ENCODE peak calls at places on chromosomes 5 and 9, in ten cellular contexts. B, C, I, Y, T, J, S, R, D and K are unnamed samples.

GRCh38 chr5:80275347-80275746 is 19.5 kb upstream of the SERINC5 start:
- DNase-seq in B (peak), C (no peak), I (peak), Y (no peak), T (no peak), J (no peak), S (no peak), R (peak), D (no peak), K (peak)

GRCh38 chr5:125120012-125120411 is 373.6 kb upstream of the ZNF608 start:
- DNase-seq in B (no peak), C (no peak), I (no peak), Y (no peak), T (no peak), J (no peak), S (no peak), R (no peak), D (no peak), K (no peak)

GRCh38 chr5:157893611-157894010 is 34.7 kb upstream of the CLINT1 start:
- DNase-seq in B (no peak), C (no peak), I (no peak), Y (no peak), T (no peak), J (no peak), S (no peak), R (no peak), D (no peak), K (no peak)

GRCh38 chr5:159547466-159548195 is 217.3 kb upstream of the IL12B start:
- DNase-seq in B (no peak), C (no peak), I (no peak), Y (no peak), T (no peak), J (no peak), S (no peak), R (no peak), D (no peak), K (no peak)

GRCh38 chr9:92026206-92027002 is 76.4 kb upstream of the ROR2 start:
- DNase-seq in B (no peak), C (no peak), I (no peak), Y (no peak), T (no peak), J (no peak), S (no peak), R (no peak), D (no peak), K (no peak)

GRCh38 chr5:87048156-87048555 is 219.5 kb upstream of the RASA1 start:
- DNase-seq in B (peak), C (no peak), I (no peak), Y (no peak), T (no peak), J (no peak), S (no peak), R (no peak), D (no peak), K (no peak)

GRCh38 chr9:87123830-87124229 is 176.5 kb upstream of the GAS1 start:
- DNase-seq in B (no peak), C (no peak), I (no peak), Y (no peak), T (no peak), J (no peak), S (no peak), R (no peak), D (no peak), K (no peak)

GRCh38 chr5:5341531-5342292 is 80.8 kb upstream of the ICE1 start:
- DNase-seq in B (no peak), C (no peak), I (no peak), Y (no peak), T (no peak), J (no peak), S (no peak), R (no peak), D (no peak), K (peak)

GRCh38 chr9:23598994-23599393 is 227.0 kb downstream of the ELAVL2 start:
- DNase-seq in B (no peak), C (no peak), I (no peak), Y (no peak), T (no peak), J (no peak), S (no peak), R (no peak), D (no peak), K (no peak)

GRCh38 chr5:93915142-93915553 is 173.7 kb upstream of the POU5F2 start:
- DNase-seq in B (peak), C (no peak), I (peak), Y (no peak), T (no peak), J (no peak), S (no peak), R (peak), D (peak), K (peak)

GRCh38 chr9:128771094-128771721 is 519 bp downstream of the ZER1 start:
- DNase-seq in B (no peak), C (no peak), I (peak), Y (no peak), T (peak), J (no peak), S (no peak), R (no peak), D (no peak), K (peak)

GRCh38 chr5:161934486-161934885 is 86.6 kb downstream of the GABRA1 start:
- DNase-seq in B (no peak), C (no peak), I (no peak), Y (no peak), T (no peak), J (no peak), S (no peak), R (no peak), D (no peak), K (no peak)

DNA sequence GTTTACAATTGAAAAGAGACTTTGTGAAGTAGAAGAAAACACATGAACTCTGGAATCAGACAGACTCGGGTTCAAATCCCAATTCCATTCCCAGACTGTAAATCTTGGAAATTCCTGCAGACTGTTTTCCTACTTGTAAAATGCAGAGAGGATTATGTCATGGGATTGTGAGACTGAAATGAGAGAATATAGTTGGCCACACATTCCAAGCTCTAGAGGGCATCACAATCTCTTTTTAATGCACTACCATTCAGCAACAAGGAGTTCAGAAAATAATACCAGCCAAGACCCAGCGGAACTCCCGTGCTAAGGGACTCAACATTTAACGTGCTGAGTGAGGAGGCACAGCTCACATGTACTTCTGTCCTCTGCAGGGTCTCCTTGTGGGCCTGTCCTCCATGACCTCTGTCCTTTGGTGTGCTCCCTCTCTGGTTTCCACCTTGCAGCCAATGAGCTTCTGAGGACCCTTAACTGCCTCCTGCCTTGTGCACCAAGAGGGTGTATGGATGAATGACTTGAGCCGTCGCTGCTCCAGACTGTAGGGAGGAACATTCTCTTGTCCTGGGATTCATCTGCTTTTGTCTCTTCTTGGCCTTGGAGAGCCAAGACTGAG is 263.5 kb downstream of the NTRK2 start:
- DNase-seq in B (peak), C (no peak), I (no peak), Y (no peak), T (no peak), J (no peak), S (no peak), R (peak), D (no peak), K (peak)
- TF ChIP-seq CTCF in B (peak), C (peak), I (peak), Y (peak), T (no peak), J (no peak), S (no peak), R (no peak), D (no peak), K (no peak)

GRCh38 chr5:99331061-99331460 is 402.3 kb upstream of the CHD1 start:
- DNase-seq in B (no peak), C (no peak), I (no peak), Y (no peak), T (no peak), J (no peak), S (no peak), R (no peak), D (no peak), K (no peak)

GRCh38 chr5:99334936-99335335 is 406.1 kb upstream of the CHD1 start:
- DNase-seq in B (no peak), C (no peak), I (no peak), Y (no peak), T (no peak), J (no peak), S (no peak), R (no peak), D (no peak), K (no peak)
- H3K4me3 ChIP-seq in B (no peak), C (no peak), I (no peak), Y (no peak), T (no peak), J (no peak), S (no peak), R (no peak), D (no peak), K (no peak)

DNA sequence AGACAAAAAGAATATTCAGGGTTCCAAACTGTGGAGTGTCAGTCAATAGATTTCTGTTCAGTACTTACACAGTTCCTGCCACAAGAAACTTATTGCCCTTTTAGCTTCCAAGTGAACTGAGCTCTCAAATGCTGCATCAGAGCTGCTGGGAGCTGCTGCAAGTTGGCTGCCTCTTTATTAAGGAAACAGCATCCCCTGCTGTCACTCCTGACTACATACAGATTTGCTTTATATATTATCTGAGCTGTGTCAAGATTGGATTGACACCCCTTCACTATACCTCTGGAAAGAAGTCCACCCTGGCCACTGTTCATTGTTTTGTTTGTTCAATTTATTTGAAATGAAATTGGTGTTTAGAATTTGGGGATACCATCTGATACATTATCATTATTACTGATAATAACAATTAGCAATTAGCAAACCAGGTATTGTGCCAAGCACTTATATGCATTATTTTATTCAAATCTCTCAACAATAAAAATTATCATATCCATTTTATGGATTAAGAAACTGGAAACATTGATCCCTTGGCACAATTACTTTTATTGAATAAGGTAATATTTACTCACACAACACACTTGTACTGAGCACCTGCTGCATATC is 16.4 kb upstream of the C5orf58 start:
- DNase-seq in B (peak), C (no peak), I (peak), Y (no peak), T (no peak), J (no peak), S (peak), R (peak), D (peak), K (peak)
- TF ChIP-seq CTCF in B (peak), C (peak), I (peak), Y (peak), T (no peak), J (no peak), S (peak), R (peak), D (peak), K (peak)

DNA sequence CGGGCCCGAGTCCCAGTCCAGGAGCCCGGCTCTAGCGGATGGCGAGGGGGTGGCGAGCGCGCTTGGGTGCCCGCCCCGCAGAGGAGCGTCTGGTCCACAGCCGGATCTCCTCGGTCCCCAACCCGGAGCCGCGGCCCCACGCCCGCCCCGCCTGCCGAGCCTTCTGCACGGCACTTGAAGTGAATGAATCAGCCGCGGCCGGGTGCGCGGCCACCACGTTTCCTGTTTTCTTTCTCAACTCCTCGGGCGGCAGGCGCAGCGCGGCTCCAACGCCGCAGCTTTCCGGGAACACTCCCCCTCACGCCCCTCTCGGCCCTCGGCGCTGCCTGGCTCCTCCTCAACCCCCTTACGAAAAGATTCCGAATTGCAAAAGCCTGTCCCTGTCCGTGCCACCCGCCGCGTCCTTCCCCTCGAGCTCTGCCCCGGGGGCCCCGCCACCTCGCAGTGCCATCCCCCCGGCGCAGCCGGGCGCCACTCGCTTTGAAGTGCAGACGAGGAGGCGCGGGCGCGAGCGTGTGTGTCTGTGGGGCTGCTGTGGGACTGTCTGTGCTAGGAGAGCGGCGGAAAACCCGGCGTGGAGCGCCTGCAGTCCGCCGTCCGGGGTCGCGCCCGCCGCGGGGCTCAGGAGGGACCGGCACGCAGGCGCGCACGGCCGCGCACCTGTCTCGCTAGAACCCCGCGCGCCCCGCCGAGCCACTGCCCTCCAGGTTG is 456.6 kb downstream of the RAB3C start:
- DNase-seq in B (peak), C (peak), I (peak), Y (peak), T (peak), J (peak), S (peak), R (peak), D (no peak), K (peak)
- H3K4me3 ChIP-seq in B (peak), C (peak), I (peak), Y (peak), T (peak), J (peak), S (peak), R (peak), D (peak), K (peak)

GRCh38 chr5:139402561-139403158 is 1.2 kb downstream of the SPATA24 start:
- DNase-seq in B (peak), C (peak), I (no peak), Y (no peak), T (no peak), J (peak), S (no peak), R (no peak), D (no peak), K (no peak)
- TF ChIP-seq CTCF in B (peak), C (peak), I (peak), Y (no peak), T (peak), J (peak), S (no peak), R (peak), D (peak), K (peak)

GRCh38 chr5:84292000-84292642 is 92.6 kb downstream of the EDIL3 start:
- DNase-seq in B (no peak), C (no peak), I (no peak), Y (no peak), T (no peak), J (no peak), S (no peak), R (no peak), D (no peak), K (no peak)

GRCh38 chr5:84290161-84290560 is 94.5 kb downstream of the EDIL3 start:
- DNase-seq in B (peak), C (no peak), I (peak), Y (no peak), T (no peak), J (no peak), S (no peak), R (peak), D (no peak), K (peak)

GRCh38 chr5:84287964-84288363 is 96.7 kb downstream of the EDIL3 start:
- DNase-seq in B (peak), C (no peak), I (no peak), Y (no peak), T (no peak), J (no peak), S (no peak), R (peak), D (no peak), K (peak)

GRCh38 chr5:84292788-84293653 is 91.7 kb downstream of the EDIL3 start:
- DNase-seq in B (no peak), C (no peak), I (no peak), Y (no peak), T (no peak), J (no peak), S (no peak), R (no peak), D (no peak), K (no peak)

DNA sequence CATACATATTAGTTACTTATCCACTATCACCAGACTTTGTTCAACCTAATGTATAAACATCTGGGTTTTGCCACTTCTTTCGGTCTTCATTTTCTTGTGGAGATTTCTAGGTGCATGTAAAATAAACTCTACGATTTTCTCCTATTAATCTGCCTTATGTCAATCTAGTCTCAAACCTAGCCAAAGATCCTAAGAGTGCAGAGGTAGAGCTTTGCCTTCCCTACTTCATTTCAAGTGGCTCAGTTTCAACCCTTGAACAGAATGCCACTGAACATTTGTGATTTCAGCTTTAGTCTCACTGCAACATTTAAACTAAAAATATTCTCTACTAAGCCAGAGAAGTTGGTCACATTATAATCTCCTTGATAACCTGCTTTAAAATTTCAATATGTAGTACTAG is 94.0 kb downstream of the EDIL3 start:
- DNase-seq in B (no peak), C (no peak), I (no peak), Y (no peak), T (no peak), J (no peak), S (no peak), R (no peak), D (no peak), K (no peak)
- H3K4me3 ChIP-seq in B (no peak), C (no peak), I (no peak), Y (no peak), T (no peak), J (no peak), S (no peak), R (no peak), D (no peak), K (no peak)

DNA sequence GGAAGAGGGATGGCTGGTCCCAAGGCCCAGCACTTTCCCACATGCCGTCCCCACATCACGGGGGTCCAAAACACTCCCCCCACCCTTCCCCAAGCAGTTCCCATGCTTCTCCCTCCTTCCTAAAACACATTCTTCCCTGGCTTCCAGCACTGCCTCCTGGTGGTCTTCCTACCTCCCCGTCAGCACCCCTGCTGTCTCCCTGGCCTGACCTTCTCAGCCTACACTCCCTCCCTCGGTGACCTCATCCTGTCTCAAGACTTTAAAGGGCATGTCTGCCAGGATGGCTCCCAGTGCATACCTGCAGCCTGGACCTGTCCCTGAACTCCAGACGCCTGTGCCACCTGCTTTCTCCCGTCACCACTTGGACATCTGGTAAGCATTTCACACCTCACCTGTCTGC is 4.3 kb upstream of the NCS1 start:
- DNase-seq in B (no peak), C (no peak), I (peak), Y (no peak), T (no peak), J (no peak), S (no peak), R (no peak), D (no peak), K (no peak)
- TF ChIP-seq CTCF in B (no peak), C (peak), I (no peak), Y (no peak), T (no peak), J (no peak), S (no peak), R (peak), D (no peak), K (no peak)